ENCODE peak calls at places on chromosomes 12 and 14, in seven cellular contexts. T is breast epithelium; B is Peyer's patch; V is IMR-90; Q is neural progenitor cell; J is naive thymus-derived CD4-positive, alpha-beta T cell; K is tibial nerve. Y is an unnamed sample. For H3K9me3, the result is how much of the 10 kb centered on the place peaks cover.

GRCh38 chr12:77697126-77697525 is 133.6 kb upstream of the NAV3 start:
- DNase-seq in J (no peak), K (no peak), B (no peak), T (no peak), V (no peak), Q (no peak), Y (no peak)

GRCh38 chr14:103584326-103584915 is 21.7 kb downstream of the COA8 start:
- DNase-seq in B (no peak), K (no peak), T (no peak), Q (no peak), V (no peak), J (no peak), Y (no peak)

GRCh38 chr12:108800591-108800990 is 56.8 kb downstream of the SSH1 start:
- DNase-seq in K (no peak), T (no peak), V (peak), B (no peak), Q (no peak), J (no peak), Y (no peak)

GRCh38 chr12:96020314-96021003 is 14.9 kb downstream of the LTA4H start:
- DNase-seq in J (no peak), Q (no peak), T (no peak), V (no peak), B (peak), K (no peak), Y (no peak)

GRCh38 chr14:94573706-94574105 is 7.5 kb upstream of the SERPINA5 start:
- DNase-seq in J (no peak), B (no peak), V (no peak), Q (no peak), T (no peak), K (no peak), Y (no peak)

GRCh38 chr14:60977848-60978247 is 3.0 kb downstream of the TRMT5 start:
- DNase-seq in V (no peak), T (no peak), Q (no peak), B (no peak), J (no peak), K (no peak), Y (no peak)

GRCh38 chr14:60760648-60761364 is 26.2 kb downstream of the MNAT1 start:
- DNase-seq in K (no peak), V (no peak), J (no peak), Q (no peak), T (no peak), B (no peak), Y (no peak)

GRCh38 chr14:90204516-90204915 is 51.8 kb upstream of the PSMC1 start:
- DNase-seq in K (no peak), B (no peak), T (no peak), Q (no peak), J (no peak), V (no peak), Y (no peak)

GRCh38 chr12:58931518-58931917 is 11.2 kb upstream of the LRIG3 start:
- DNase-seq in Q (no peak), T (no peak), K (no peak), V (no peak), J (no peak), B (no peak), Y (no peak)

GRCh38 chr12:123034865-123035264 is 54.4 kb downstream of the ARL6IP4 start:
- DNase-seq in K (no peak), T (no peak), V (peak), Q (no peak), B (no peak), J (peak), Y (no peak)

GRCh38 chr12:98973395-98973794 is 328.3 kb downstream of the APAF1 start:
- DNase-seq in J (no peak), V (no peak), Q (no peak), T (no peak), K (no peak), B (no peak), Y (no peak)

GRCh38 chr14:43003845-43004244 is 1397.2 kb downstream of the LRFN5 start:
- DNase-seq in T (no peak), K (no peak), Q (peak), B (no peak), V (peak), J (no peak), Y (no peak)

GRCh38 chr12:96136720-96137378 is 57.3 kb upstream of the ELK3 start:
- DNase-seq in Q (no peak), T (no peak), V (peak), K (no peak), B (no peak), J (no peak), Y (no peak)

GRCh38 chr12:114932806-114933205 is 248.8 kb upstream of the TBX3 start:
- DNase-seq in T (no peak), K (no peak), Q (no peak), J (no peak), B (no peak), V (no peak), Y (no peak)

GRCh38 chr14:64769096-64770020 is 65.1 kb downstream of the PLEKHG3 start:
- DNase-seq in B (no peak), J (no peak), V (no peak), Q (no peak), K (no peak), T (no peak), Y (no peak)

GRCh38 chr12:62581288-62582064 is 114.8 kb downstream of the MON2 start:
- DNase-seq in T (no peak), Q (peak), K (no peak), B (no peak), V (peak), J (peak), Y (no peak)

GRCh38 chr12:121767525-121768016 is 25.9 kb downstream of the RHOF start:
- DNase-seq in T (no peak), V (peak), K (no peak), Q (no peak), B (no peak), J (no peak), Y (no peak)

GRCh38 chr12:30613119-30613830 is 82.4 kb downstream of the IPO8 start:
- DNase-seq in T (no peak), V (peak), Q (peak), J (no peak), K (no peak), B (no peak), Y (no peak)

GRCh38 chr14:41785696-41786095 is 179.0 kb downstream of the LRFN5 start:
- DNase-seq in K (no peak), B (no peak), T (no peak), J (no peak), Q (peak), V (no peak), Y (no peak)

GRCh38 chr12:64621257-64621942 is 11.1 kb downstream of the RASSF3 start:
- DNase-seq in K (no peak), Q (no peak), B (no peak), T (no peak), V (peak), J (no peak), Y (no peak)

GRCh38 chr14:56809262-56810215 is 740 bp downstream of the OTX2 start:
- DNase-seq in V (no peak), J (no peak), K (no peak), T (no peak), B (no peak), Q (peak), Y (no peak)

GRCh38 chr14:69770559-69770958 is 3.6 kb downstream of the SRSF5 start:
- DNase-seq in V (no peak), T (no peak), K (no peak), B (no peak), J (no peak), Q (no peak), Y (no peak)

GRCh38 chr12:9673404-9674225 is 4.1 kb downstream of the CLEC2D start:
- DNase-seq in K (no peak), Q (no peak), V (peak), J (peak), B (peak), T (no peak), Y (peak)

GRCh38 chr14:101173698-101174521 is 270.4 kb upstream of the RTL1 start:
- DNase-seq in J (no peak), K (no peak), Q (no peak), V (no peak), T (no peak), B (no peak), Y (no peak)

GRCh38 chr12:104060791-104061190 is 3.5 kb upstream of the HCFC2 start:
- DNase-seq in J (no peak), Q (no peak), V (no peak), K (no peak), B (no peak), T (no peak), Y (no peak)

GRCh38 chr12:13383379-13383778 is 186.9 kb downstream of the EMP1 start:
- DNase-seq in V (no peak), K (no peak), Q (no peak), B (no peak), J (no peak), T (no peak), Y (no peak)

GRCh38 chr14:51846631-51847488 is 13.6 kb upstream of the GNG2 start:
- DNase-seq in J (peak), T (peak), B (peak), K (peak), Q (peak), V (peak), Y (peak)

GRCh38 chr14:75980856-75981255 is 939 bp downstream of the TGFB3 start:
- DNase-seq in Q (no peak), K (no peak), T (peak), V (no peak), B (no peak), J (no peak), Y (no peak)

GRCh38 chr12:50087159-50087558 is 2.0 kb downstream of the SMARCD1 start:
- DNase-seq in B (no peak), Q (no peak), J (no peak), K (no peak), T (no peak), V (no peak), Y (no peak)

GRCh38 chr12:50086148-50086547 is 1.0 kb downstream of the SMARCD1 start:
- DNase-seq in K (no peak), T (no peak), V (no peak), Q (no peak), J (no peak), B (no peak), Y (no peak)

GRCh38 chr12:50088577-50089335 is 3.6 kb downstream of the SMARCD1 start:
- DNase-seq in V (peak), B (peak), Q (peak), J (peak), T (peak), K (peak), Y (no peak)

GRCh38 chr12:50089730-50090129 is 4.6 kb downstream of the SMARCD1 start:
- DNase-seq in T (no peak), V (no peak), Q (no peak), B (no peak), J (no peak), K (no peak), Y (no peak)

DNA sequence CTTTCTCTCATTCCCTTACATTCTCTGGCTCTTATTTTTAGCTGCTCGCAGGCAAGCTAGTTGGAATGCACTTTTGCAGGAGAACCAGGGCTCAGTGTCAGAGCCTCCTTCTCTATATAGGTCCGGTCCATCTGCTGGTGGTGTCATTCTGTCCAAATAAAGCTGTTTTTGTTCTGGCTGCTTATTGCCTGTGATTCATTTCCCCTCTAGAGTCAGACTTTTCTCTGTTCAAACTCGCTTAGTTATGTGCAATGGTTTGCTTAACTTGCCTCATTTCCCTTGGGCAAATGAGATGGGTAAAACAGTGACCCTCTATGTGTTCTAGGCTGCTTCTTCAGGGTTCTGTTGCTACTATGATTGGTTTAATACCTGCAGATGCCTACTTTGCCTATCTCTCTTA is 2.9 kb downstream of the SMARCD1 start:
- DNase-seq in V (peak), K (no peak), Q (no peak), B (no peak), J (no peak), T (no peak), Y (no peak)
- H3K4me3 ChIP-seq in V (no peak), K (no peak), Q (no peak), B (no peak), J (no peak), T (no peak), Y (no peak)

GRCh38 chr12:34334953-34335743 is 312.9 kb downstream of the ALG10 start:
- DNase-seq in J (no peak), V (no peak), Q (no peak), B (no peak), K (no peak), T (no peak), Y (no peak)
- H3K9me3 ChIP-seq in J (half or more), V (half or more), Q (under half), B (half or more), K (under half), T (half or more), Y (under half)

DNA sequence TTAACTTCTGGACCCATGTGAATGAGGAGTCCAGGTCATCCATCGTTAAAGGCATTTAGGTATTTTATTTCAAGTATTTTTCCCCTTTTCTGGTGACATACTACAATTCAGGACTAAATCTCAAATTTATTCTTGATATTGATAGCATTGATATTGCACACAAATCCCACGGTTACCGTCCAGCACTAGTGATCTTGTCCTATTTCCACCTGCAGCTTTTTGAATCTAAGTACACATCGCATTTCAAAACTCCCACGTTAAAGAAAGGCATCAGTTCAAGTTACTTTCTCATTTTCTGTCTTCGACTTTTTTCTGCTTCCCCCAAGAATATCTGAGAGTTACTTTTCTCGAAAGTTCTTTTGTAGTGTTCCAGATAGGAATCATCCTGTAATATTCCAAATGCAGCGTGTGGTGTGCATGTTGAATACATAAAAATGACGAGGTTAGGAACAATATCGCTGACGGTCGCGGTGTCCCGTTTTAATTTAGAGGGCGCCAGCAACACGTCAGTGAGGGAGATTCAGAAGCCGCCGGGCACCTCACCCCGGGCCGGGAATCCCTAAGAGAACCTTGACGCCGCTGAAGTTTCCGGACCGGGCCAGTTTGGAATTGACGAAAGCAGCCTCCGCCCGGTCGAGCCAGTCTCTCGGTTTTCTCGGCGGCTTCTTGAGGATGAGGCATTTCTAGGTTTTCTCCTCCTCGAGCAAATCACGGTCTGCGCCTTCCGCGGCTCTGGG is 569 bp upstream of the RGS6 start:
- DNase-seq in V (no peak), Q (peak), T (no peak), J (no peak), B (no peak), K (peak), Y (no peak)
- H3K4me3 ChIP-seq in V (no peak), Q (peak), T (peak), J (no peak), B (peak), K (peak), Y (no peak)

GRCh38 chr14:23020143-23021128 is 10.5 kb upstream of the C14orf93 start:
- DNase-seq in V (no peak), T (no peak), Q (peak), B (no peak), J (peak), K (no peak), Y (no peak)

GRCh38 chr14:23013056-23014054 is 3.4 kb upstream of the C14orf93 start:
- DNase-seq in B (no peak), K (no peak), T (no peak), J (no peak), Q (no peak), V (no peak), Y (no peak)

GRCh38 chr14:23015618-23016017 is 5.7 kb upstream of the C14orf93 start:
- DNase-seq in V (no peak), K (no peak), B (no peak), Q (no peak), J (no peak), T (no peak), Y (no peak)

GRCh38 chr14:23018107-23018506 is 8.2 kb upstream of the C14orf93 start:
- DNase-seq in B (no peak), Q (no peak), T (no peak), K (no peak), J (no peak), V (no peak), Y (no peak)

GRCh38 chr14:23017091-23017490 is 7.1 kb upstream of the C14orf93 start:
- DNase-seq in T (no peak), K (no peak), V (no peak), B (no peak), J (no peak), Q (no peak), Y (no peak)
- H3K9me3 ChIP-seq in T (under half), K (under half), V (under half), B (under half), J (under half), Q (under half), Y (under half)

DNA sequence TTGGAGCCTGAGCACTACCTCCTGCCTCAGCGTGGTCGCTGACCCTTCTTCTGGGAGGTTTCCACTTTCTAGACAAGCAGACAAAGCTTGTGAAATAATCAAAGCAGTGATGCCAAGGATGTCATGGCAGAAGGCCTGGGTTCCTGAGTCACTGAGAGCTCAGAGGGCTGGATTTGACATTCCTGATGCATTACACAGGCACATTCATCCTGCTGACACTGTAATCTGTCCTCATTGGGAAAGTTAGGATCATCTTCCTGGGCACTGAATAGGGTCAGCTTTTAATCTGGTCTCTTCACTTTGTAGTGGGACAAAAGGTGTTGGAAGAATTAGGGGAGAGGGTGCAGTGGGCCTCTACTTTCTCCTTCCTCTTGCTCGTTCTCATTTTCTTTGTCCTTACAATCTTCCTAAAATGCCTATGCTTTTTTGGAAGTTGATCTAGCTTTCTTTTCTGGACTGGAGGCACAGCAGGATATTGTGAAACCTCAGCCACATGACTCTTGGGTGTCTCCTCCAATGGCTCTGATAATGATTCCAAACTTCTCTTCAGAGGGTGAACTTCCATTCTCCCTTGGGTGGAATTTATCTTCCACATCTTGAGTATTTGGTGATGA is 29.6 kb downstream of the EEA1 start:
- DNase-seq in B (peak), T (peak), Q (peak), V (peak), J (no peak), K (peak), Y (no peak)
- H3K4me3 ChIP-seq in B (no peak), T (peak), Q (no peak), V (peak), J (no peak), K (no peak), Y (no peak)

GRCh38 chr12:93879476-93880376 is 202.6 kb downstream of the CRADD start:
- DNase-seq in B (no peak), J (no peak), K (no peak), Q (no peak), V (peak), T (no peak), Y (no peak)

GRCh38 chr12:93875157-93875556 is 198.0 kb downstream of the CRADD start:
- DNase-seq in J (no peak), B (no peak), T (no peak), K (no peak), V (no peak), Q (no peak), Y (no peak)

GRCh38 chr12:93876360-93876759 is 199.2 kb downstream of the CRADD start:
- DNase-seq in T (no peak), B (no peak), J (no peak), K (no peak), V (no peak), Q (no peak), Y (no peak)

GRCh38 chr12:93880853-93881522 is 203.8 kb downstream of the CRADD start:
- DNase-seq in K (no peak), B (no peak), V (no peak), Q (no peak), T (no peak), J (peak), Y (no peak)

DNA sequence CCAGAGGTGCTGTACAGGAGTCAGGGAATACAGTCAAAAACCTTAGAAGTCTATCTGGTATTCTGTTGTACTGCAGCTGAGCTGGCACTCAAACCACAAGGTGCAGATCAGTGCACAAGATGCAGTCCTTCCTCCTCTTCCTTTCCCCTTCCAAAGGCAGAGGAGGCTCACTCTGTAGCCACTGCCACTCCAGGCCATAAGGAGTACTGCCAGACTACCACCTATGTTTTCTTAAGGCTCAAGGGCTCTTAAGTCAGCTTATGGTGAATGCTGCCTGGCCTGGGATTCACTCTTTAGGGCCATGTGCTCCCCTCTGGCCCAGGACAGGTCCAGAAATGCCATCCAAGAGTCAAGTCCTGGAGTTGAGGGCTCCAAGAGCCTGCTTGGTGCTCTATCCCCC is 200.3 kb downstream of the CRADD start:
- DNase-seq in T (no peak), V (no peak), J (no peak), K (no peak), B (no peak), Q (no peak), Y (no peak)
- H3K9me3 ChIP-seq in T (under half), V (under half), J (under half), K (under half), B (under half), Q (under half), Y (under half)

GRCh38 chr12:53223391-53224267 is 8.4 kb downstream of the RARG start:
- DNase-seq in K (peak), J (peak), B (no peak), Q (peak), T (no peak), V (peak), Y (peak)

GRCh38 chr12:53224268-53224896 is 7.6 kb downstream of the RARG start:
- DNase-seq in B (no peak), J (no peak), V (no peak), K (no peak), Q (peak), T (peak), Y (no peak)

GRCh38 chr12:53221203-53222076 is 10.6 kb downstream of the RARG start:
- DNase-seq in T (peak), J (no peak), Q (peak), K (no peak), B (peak), V (peak), Y (peak)

GRCh38 chr12:53222170-53223005 is 9.6 kb downstream of the RARG start:
- DNase-seq in V (no peak), J (no peak), B (no peak), T (no peak), K (no peak), Q (peak), Y (no peak)

GRCh38 chr12:53223006-53223305 is 9.1 kb downstream of the RARG start:
- DNase-seq in V (no peak), B (no peak), J (no peak), Q (no peak), K (no peak), T (no peak), Y (no peak)
- H3K4me3 ChIP-seq in V (no peak), B (no peak), J (peak), Q (no peak), K (no peak), T (peak), Y (peak)

GRCh38 chr12:128543971-128544370 is 277.0 kb downstream of the TMEM132C start:
- DNase-seq in T (no peak), J (no peak), Q (no peak), K (no peak), B (no peak), V (no peak), Y (no peak)

GRCh38 chr12:128551266-128552025 is 272.3 kb downstream of the SLC15A4 start:
- DNase-seq in T (no peak), Q (no peak), V (no peak), B (no peak), K (no peak), J (no peak), Y (no peak)

GRCh38 chr12:128549621-128550020 is 274.1 kb downstream of the SLC15A4 start:
- DNase-seq in B (no peak), J (no peak), V (no peak), T (no peak), K (no peak), Q (peak), Y (no peak)
- H3K9me3 ChIP-seq in B (under half), J (under half), V (under half), T (under half), K (under half), Q (under half), Y (under half)

Y was measured in effector memory CD4-positive, alpha-beta T cell.